ENCODE peak calls at places on chromosome 13, in seven cellular contexts. U is neuronal stem cell, E is aorta, W is mucosa of descending colon, N is left lung, Z is heart left ventricle, X is heart right ventricle. K is an unnamed sample. For H3K4me1 and H3K36me3, the result is how much of the 10 kb centered on the place peaks cover.

GRCh38 chr13:67101730-67102467 is 128.2 kb downstream of the PCDH9 start:
- DNase-seq in U (no peak), E (no peak), W (no peak), N (no peak), Z (no peak), X (no peak), K (no peak)

GRCh38 chr13:80274643-80275042 is 66.3 kb downstream of the SPRY2 start:
- DNase-seq in U (no peak), E (no peak), W (no peak), N (no peak), Z (no peak), X (no peak), K (no peak)

GRCh38 chr13:48505597-48506091 is 27.2 kb downstream of the RCBTB2 start:
- DNase-seq in U (no peak), E (no peak), W (peak), N (peak), Z (no peak), X (peak), K (no peak)

GRCh38 chr13:26709461-26709860 is 51.1 kb downstream of the GPR12 start:
- DNase-seq in U (no peak), E (no peak), W (no peak), N (no peak), Z (no peak), X (no peak), K (no peak)

GRCh38 chr13:66899955-66900354 is 330.2 kb downstream of the PCDH9 start:
- DNase-seq in U (no peak), E (no peak), W (no peak), N (no peak), Z (no peak), X (no peak), K (no peak)

GRCh38 chr13:102922184-102922583 is 76.4 kb downstream of the ERCC5 start:
- DNase-seq in U (no peak), E (no peak), W (no peak), N (no peak), Z (no peak), X (no peak), K (no peak)

GRCh38 chr13:62321139-62321538 is 905.5 kb upstream of the PCDH20 start:
- DNase-seq in U (no peak), E (no peak), W (no peak), N (no peak), Z (no peak), X (no peak), K (no peak)

GRCh38 chr13:93505104-93505952 is 278.7 kb downstream of the GPC6 start:
- DNase-seq in U (no peak), E (no peak), W (no peak), N (no peak), Z (no peak), X (no peak), K (peak)

GRCh38 chr13:33265133-33265532 is 20.4 kb downstream of the STARD13 start:
- DNase-seq in U (no peak), E (no peak), W (no peak), N (no peak), Z (no peak), X (no peak), K (no peak)

GRCh38 chr13:44307255-44307654 is 66.4 kb upstream of the SERP2 start:
- DNase-seq in U (no peak), E (no peak), W (no peak), N (no peak), Z (no peak), X (no peak), K (no peak)

GRCh38 chr13:44305216-44305615 is 68.4 kb upstream of the SERP2 start:
- DNase-seq in U (no peak), E (no peak), W (no peak), N (no peak), Z (no peak), X (no peak), K (no peak)

GRCh38 chr13:44304433-44304725 is 69.2 kb upstream of the SERP2 start:
- DNase-seq in U (no peak), E (no peak), W (no peak), N (no peak), Z (no peak), X (no peak), K (no peak)

GRCh38 chr13:44306401-44307192 is 67.0 kb upstream of the SERP2 start:
- DNase-seq in U (peak), E (peak), W (peak), N (no peak), Z (peak), X (peak), K (peak)

DNA sequence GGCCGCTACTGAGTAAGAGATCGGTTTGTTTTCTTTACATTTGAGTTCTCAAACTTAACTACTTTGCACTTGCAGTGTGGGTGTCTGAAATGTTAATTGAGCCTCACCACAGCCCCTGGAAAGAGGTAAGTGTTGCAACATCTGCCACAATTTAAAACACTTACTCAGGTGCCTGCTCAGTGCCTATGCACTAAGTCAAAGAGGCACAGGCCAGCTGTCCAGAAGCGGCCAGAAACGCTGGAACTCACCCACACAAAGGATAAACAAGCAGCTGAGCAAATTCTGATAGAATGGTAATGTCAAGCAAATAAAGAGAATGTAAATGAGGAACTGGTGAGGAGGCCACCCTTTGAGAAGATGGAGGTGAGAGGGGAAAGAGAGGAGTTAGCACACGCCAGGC is 67.8 kb upstream of the SERP2 start:
- DNase-seq in U (peak), E (no peak), W (no peak), N (no peak), Z (no peak), X (no peak), K (no peak)
- H3K4me1 ChIP-seq in U (under half), E (under half), W (under half), N (under half), Z (half or more), X (under half), K (under half)

DNA sequence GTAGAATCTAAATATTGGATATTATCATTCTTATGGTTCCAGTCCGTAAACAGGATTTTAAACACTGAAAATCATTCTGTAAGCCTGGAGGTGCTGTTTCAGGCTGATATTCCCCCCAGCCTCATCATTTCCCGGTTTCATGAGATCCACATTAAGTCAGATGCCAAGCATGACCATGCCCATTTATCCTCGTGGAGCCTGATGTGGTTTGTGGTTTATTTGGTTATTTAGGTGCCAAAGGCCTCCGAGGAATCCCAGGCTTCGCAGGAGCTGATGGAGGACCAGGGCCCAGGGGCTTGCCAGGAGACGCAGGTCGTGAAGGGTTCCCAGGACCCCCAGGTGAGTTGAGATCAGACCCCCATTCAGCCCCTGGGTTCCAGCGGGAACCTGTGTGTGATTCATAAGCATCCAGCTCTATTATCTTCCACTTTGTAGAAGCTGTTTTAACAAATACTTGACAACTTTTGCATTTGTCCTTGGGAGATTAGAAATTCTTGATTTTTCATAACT is 92.5 kb downstream of the RAB20 start:
- DNase-seq in U (no peak), E (no peak), W (no peak), N (no peak), Z (no peak), X (no peak), K (no peak)
- H3K36me3 ChIP-seq in U (under half), E (under half), W (under half), N (half or more), Z (half or more), X (under half), K (under half)

GRCh38 chr13:110637747-110638146 is 22.4 kb downstream of the NAXD start:
- DNase-seq in U (no peak), E (no peak), W (no peak), N (no peak), Z (no peak), X (no peak), K (no peak)
- H3K4me1 ChIP-seq in U (under half), E (under half), W (under half), N (under half), Z (under half), X (under half), K (under half)

GRCh38 chr13:97366172-97366688 is 67.7 kb upstream of the RAP2A start:
- DNase-seq in U (no peak), E (no peak), W (no peak), N (no peak), Z (no peak), X (no peak), K (peak)
- H3K36me3 ChIP-seq in U (under half), E (under half), W (under half), N (under half), Z (half or more), X (under half), K (under half)

GRCh38 chr13:110119943-110120905 is 186.7 kb downstream of the COL4A1 start:
- DNase-seq in U (no peak), E (no peak), W (no peak), N (no peak), Z (no peak), X (no peak), K (no peak)
- H3K4me1 ChIP-seq in U (under half), E (under half), W (under half), N (under half), Z (under half), X (under half), K (under half)